ENCODE peak calls at places on chromosomes 4 and X, in four cellular contexts. I, X, J and S are unnamed samples.

GRCh38 chr4:105594094-105595010 is 41.9 kb downstream of the ARHGEF38 start:
- DNase-seq in I (no peak), X (no peak), J (peak; percentile 34), S (no peak)

GRCh38 chr4:33369366-33369899 is 2649.3 kb downstream of the PCDH7 start:
- DNase-seq in I (no peak), X (no peak), J (no peak), S (no peak)

GRCh38 chrX:119981286-119982070 is 37.9 kb upstream of the NKAP start:
- DNase-seq in I (no peak), X (no peak), J (peak; percentile 3), S (peak; percentile 36)

GRCh38 chr4:7887415-7887814 is 52.2 kb downstream of the AFAP1 start:
- DNase-seq in I (no peak), X (no peak), J (no peak), S (no peak)

GRCh38 chr4:25500626-25501318 is 123.7 kb downstream of the ANAPC4 start:
- DNase-seq in I (no peak), X (no peak), J (no peak), S (no peak)

GRCh38 chr4:180827193-180827592 is 1416.0 kb upstream of the TENM3 start:
- DNase-seq in I (no peak), X (no peak), J (peak; percentile 5), S (no peak)

GRCh38 chrX:34300871-34301270 is 168.8 kb upstream of the FAM47A start:
- DNase-seq in I (no peak), X (peak; percentile 22), J (peak; percentile 6), S (peak; percentile 16)

GRCh38 chrX:18654873-18655836 is 16.8 kb downstream of the RS1 start:
- DNase-seq in I (no peak), X (no peak), J (peak; percentile 28), S (no peak)

GRCh38 chrX:132022115-132022862 is 813 bp upstream of the STK26 start:
- DNase-seq in I (peak; percentile 14), X (peak; percentile 8), J (peak; percentile 2), S (peak; percentile 27)

GRCh38 chrX:126165721-126166401 is at the start of gene DCAF12L2:
- DNase-seq in I (peak; percentile 0), X (no peak), J (no peak), S (peak; percentile 41)

GRCh38 chr4:169612869-169613859 is 781 bp upstream of the NEK1 start:
- DNase-seq in I (peak; percentile 44), X (peak; percentile 33), J (peak; percentile 70), S (peak; percentile 77)

DNA sequence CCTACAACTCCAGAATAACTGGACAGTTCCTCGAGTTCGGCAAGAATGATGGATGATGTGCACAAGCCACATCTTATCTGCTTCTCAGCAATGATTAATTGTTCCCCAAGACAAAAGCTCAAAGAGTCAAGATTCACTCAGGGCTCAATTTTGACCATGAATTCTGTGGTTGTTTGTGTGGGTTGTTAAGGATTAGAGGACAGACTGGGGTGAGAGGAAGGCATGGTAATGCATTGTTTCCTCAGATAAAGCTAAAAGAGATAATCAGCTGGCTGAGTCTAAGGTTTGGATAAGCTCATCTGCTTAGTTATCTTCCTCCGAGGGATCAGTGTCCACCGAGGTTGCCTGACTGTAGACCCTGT is 161.0 kb downstream of the CPEB2 start:
- DNase-seq in I (no peak), X (no peak), J (no peak), S (no peak)
- TF ChIP-seq MAX in I (no peak), X (no peak), J (no peak), S (no peak)

GRCh38 chr4:3852309-3852708 is 86.1 kb downstream of the ADRA2C start:
- DNase-seq in I (no peak), X (no peak), J (no peak), S (no peak)

GRCh38 chr4:3851211-3851610 is 85.0 kb downstream of the ADRA2C start:
- DNase-seq in I (no peak), X (no peak), J (no peak), S (peak; percentile 63)

GRCh38 chr4:3851881-3852280 is 85.7 kb downstream of the ADRA2C start:
- DNase-seq in I (no peak), X (no peak), J (no peak), S (no peak)

GRCh38 chr4:3853388-3854035 is 87.3 kb downstream of the ADRA2C start:
- DNase-seq in I (no peak), X (no peak), J (no peak), S (no peak)

GRCh38 chr4:3852751-3853150 is 86.6 kb downstream of the ADRA2C start:
- DNase-seq in I (no peak), X (no peak), J (no peak), S (no peak)
- TF ChIP-seq HMGXB4 in I (no peak), X (no peak), J (no peak), S (no peak)

GRCh38 chrX:107773906-107774435 is 1.6 kb downstream of the TSC22D3 start:
- DNase-seq in I (no peak), X (no peak), J (no peak), S (no peak)
- TF ChIP-seq MAX in I (no peak), X (no peak), J (no peak), S (no peak)

GRCh38 chr4:13294961-13295605 is 189.1 kb downstream of the RAB28 start:
- DNase-seq in I (no peak), X (peak; percentile 2), J (peak; percentile 79), S (no peak)

GRCh38 chr4:13302876-13303275 is 181.3 kb downstream of the RAB28 start:
- DNase-seq in I (no peak), X (no peak), J (no peak), S (no peak)

GRCh38 chr4:13299343-13299742 is 184.8 kb downstream of the RAB28 start:
- DNase-seq in I (no peak), X (no peak), J (no peak), S (no peak)

DNA sequence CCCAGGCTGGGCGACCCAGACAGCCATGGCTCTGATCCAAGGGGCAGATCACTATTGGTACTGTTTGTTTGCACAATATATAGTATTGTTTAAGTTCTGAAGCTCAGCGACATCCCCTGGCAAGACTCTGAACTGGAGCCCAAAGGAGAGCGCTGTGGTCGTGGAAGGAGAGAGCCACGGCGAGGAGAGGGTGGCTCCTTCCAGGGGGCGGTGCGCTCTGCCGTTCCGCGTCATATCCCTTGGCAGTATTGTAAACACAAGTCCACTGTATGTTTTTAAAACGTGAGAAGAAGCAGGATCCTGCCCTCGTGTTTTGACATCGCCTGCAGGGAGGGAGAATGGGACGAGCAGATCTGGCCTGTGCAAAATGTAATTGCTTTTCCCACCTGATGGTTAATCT is 185.5 kb downstream of the RAB28 start:
- DNase-seq in I (no peak), X (no peak), J (peak; percentile 40), S (no peak)
- TF ChIP-seq HMGXB4 in I (no peak), X (no peak), J (no peak), S (no peak)

GRCh38 chrX:153774576-153775292 is 6.1 kb upstream of the SRPK3 start:
- DNase-seq in I (no peak), X (no peak), J (no peak), S (no peak)

GRCh38 chrX:153775293-153775595 is 5.6 kb upstream of the SRPK3 start:
- DNase-seq in I (no peak), X (no peak), J (no peak), S (no peak)

GRCh38 chrX:153776611-153777045 is 4.2 kb upstream of the SRPK3 start:
- DNase-seq in I (no peak), X (peak; percentile 88), J (no peak), S (no peak)

GRCh38 chrX:153777261-153778090 is 3.4 kb upstream of the SRPK3 start:
- DNase-seq in I (no peak), X (no peak), J (no peak), S (no peak)

GRCh38 chrX:153775631-153776595 is 4.9 kb upstream of the SRPK3 start:
- DNase-seq in I (no peak), X (no peak), J (no peak), S (no peak)
- TF ChIP-seq MAX in I (no peak), X (no peak), J (no peak), S (no peak)

GRCh38 chr4:174207370-174207769 is 76.1 kb downstream of the FBXO8 start:
- DNase-seq in I (no peak), X (no peak), J (no peak), S (no peak)
- TF ChIP-seq HMGXB4 in I (no peak), X (no peak), J (no peak), S (no peak)

GRCh38 chrX:11346283-11346682 is 53.1 kb downstream of the AMELX start:
- DNase-seq in I (no peak), X (no peak), J (no peak), S (no peak)

GRCh38 chrX:11337292-11338009 is 44.2 kb downstream of the AMELX start:
- DNase-seq in I (no peak), X (no peak), J (no peak), S (no peak)

GRCh38 chrX:11336201-11336600 is 43.0 kb downstream of the AMELX start:
- DNase-seq in I (no peak), X (no peak), J (no peak), S (no peak)

DNA sequence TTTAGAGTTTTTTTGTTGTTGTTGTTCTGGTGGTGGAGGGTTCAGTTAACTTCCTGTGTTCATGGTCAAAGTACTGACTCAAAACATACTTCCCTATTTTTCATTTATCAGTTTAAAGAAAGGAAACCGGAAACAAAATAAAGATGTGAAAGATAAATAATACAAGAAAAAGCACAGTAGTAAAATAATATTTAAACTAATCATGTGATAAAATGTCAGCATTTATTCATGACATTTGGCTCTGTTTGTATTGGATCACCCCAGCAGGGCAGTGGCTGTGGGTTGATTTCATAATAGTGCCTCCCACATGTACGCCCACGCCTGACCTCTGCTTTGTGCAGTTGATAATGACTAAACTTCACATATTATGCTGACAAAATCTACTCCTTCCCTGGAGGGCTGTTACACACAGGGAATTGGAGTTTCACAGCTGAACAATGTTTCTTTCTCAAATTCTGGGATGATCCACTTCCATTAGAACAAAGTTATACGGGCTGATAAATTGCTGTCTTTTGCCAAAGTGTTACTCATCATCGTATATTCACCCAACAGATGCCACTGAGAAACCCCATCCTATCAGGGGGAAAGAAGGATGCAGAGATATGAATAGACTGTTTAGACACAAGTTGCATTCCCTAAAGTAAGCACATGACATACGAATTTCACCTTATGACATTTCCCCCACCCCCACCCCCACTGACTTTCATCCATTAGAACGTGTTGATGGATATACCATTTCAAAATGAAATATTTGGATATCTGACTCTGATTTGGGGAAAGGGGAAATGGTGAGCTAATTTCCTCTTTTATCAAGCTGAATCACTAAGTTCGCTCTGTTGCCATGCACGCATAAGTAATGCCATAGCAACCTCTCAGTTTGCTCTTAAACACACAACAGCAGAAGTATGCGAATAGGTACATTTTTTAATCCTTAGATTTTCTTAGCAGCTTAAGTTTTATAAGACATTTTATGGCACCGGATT is 48.4 kb downstream of the AMELX start:
- DNase-seq in I (no peak), X (peak; percentile 44), J (no peak), S (no peak)
- TF ChIP-seq MAX in I (no peak), X (no peak), J (no peak), S (no peak)